ENCODE peak calls at places on chromosomes 16 and 17, in seven cellular contexts. One of them, this sample, is unnamed.

GRCh38 chr17:57145347-57145746 is 60.3 kb downstream of the AKAP1 start:
- DNase-seq in heart right ventricle: no peak
- DNase-seq in Karpas-422: no peak
- DNase-seq in NAMALWA: no peak
- DNase-seq in stimulated activated naive CD4-positive, alpha-beta T cell: no peak
- DNase-seq in brain microvascular endothelial cell: no peak
- DNase-seq in T-helper 2 cell: no peak
- DNase-seq in this sample: no peak

GRCh38 chr16:31120129-31120528 is 2.7 kb downstream of the KAT8 start:
- DNase-seq in NAMALWA: no peak
- DNase-seq in stimulated activated naive CD4-positive, alpha-beta T cell: no peak
- DNase-seq in Karpas-422: no peak
- DNase-seq in brain microvascular endothelial cell: no peak
- DNase-seq in T-helper 2 cell: no peak
- DNase-seq in heart right ventricle: no peak
- DNase-seq in this sample: no peak

GRCh38 chr17:68981288-68981687 is 26.1 kb upstream of the ABCA8 start:
- DNase-seq in heart right ventricle: peak
- DNase-seq in stimulated activated naive CD4-positive, alpha-beta T cell: no peak
- DNase-seq in T-helper 2 cell: no peak
- DNase-seq in NAMALWA: no peak
- DNase-seq in Karpas-422: no peak
- DNase-seq in brain microvascular endothelial cell: peak
- DNase-seq in this sample: peak

GRCh38 chr16:26981266-26981938 is 85.3 kb upstream of the C16orf82 start:
- DNase-seq in brain microvascular endothelial cell: peak
- DNase-seq in heart right ventricle: no peak
- DNase-seq in T-helper 2 cell: no peak
- DNase-seq in Karpas-422: no peak
- DNase-seq in stimulated activated naive CD4-positive, alpha-beta T cell: no peak
- DNase-seq in NAMALWA: no peak
- DNase-seq in this sample: no peak

GRCh38 chr17:73492802-73493139 is 151.5 kb downstream of the SDK2 start:
- DNase-seq in T-helper 2 cell: no peak
- DNase-seq in stimulated activated naive CD4-positive, alpha-beta T cell: no peak
- DNase-seq in NAMALWA: no peak
- DNase-seq in heart right ventricle: no peak
- DNase-seq in Karpas-422: no peak
- DNase-seq in brain microvascular endothelial cell: no peak
- DNase-seq in this sample: no peak

GRCh38 chr16:19366384-19366783 is 51.3 kb upstream of the TMC5 start:
- DNase-seq in T-helper 2 cell: no peak
- DNase-seq in stimulated activated naive CD4-positive, alpha-beta T cell: no peak
- DNase-seq in Karpas-422: no peak
- DNase-seq in NAMALWA: no peak
- DNase-seq in heart right ventricle: no peak
- DNase-seq in brain microvascular endothelial cell: no peak
- DNase-seq in this sample: no peak

GRCh38 chr16:85595812-85596495 is 17.2 kb upstream of the GSE1 start:
- DNase-seq in NAMALWA: no peak
- DNase-seq in T-helper 2 cell: no peak
- DNase-seq in brain microvascular endothelial cell: no peak
- DNase-seq in stimulated activated naive CD4-positive, alpha-beta T cell: no peak
- DNase-seq in Karpas-422: no peak
- DNase-seq in heart right ventricle: no peak
- DNase-seq in this sample: no peak

GRCh38 chr16:27323781-27324561 is 10.2 kb downstream of the IL4R start:
- DNase-seq in Karpas-422: no peak
- DNase-seq in brain microvascular endothelial cell: no peak
- DNase-seq in heart right ventricle: no peak
- DNase-seq in NAMALWA: no peak
- DNase-seq in stimulated activated naive CD4-positive, alpha-beta T cell: no peak
- DNase-seq in T-helper 2 cell: no peak
- DNase-seq in this sample: no peak

GRCh38 chr16:66719246-66719645 is 22.7 kb upstream of the CMTM4 start:
- DNase-seq in heart right ventricle: no peak
- DNase-seq in NAMALWA: no peak
- DNase-seq in brain microvascular endothelial cell: no peak
- DNase-seq in stimulated activated naive CD4-positive, alpha-beta T cell: no peak
- DNase-seq in Karpas-422: no peak
- DNase-seq in T-helper 2 cell: no peak
- DNase-seq in this sample: no peak

GRCh38 chr16:50323335-50324011 is 45.3 kb downstream of the BRD7 start:
- DNase-seq in Karpas-422: no peak
- DNase-seq in T-helper 2 cell: peak
- DNase-seq in stimulated activated naive CD4-positive, alpha-beta T cell: peak
- DNase-seq in heart right ventricle: no peak
- DNase-seq in brain microvascular endothelial cell: peak
- DNase-seq in NAMALWA: peak
- DNase-seq in this sample: peak

GRCh38 chr17:7816926-7817642 is 16.9 kb upstream of the KDM6B start:
- DNase-seq in stimulated activated naive CD4-positive, alpha-beta T cell: no peak
- DNase-seq in Karpas-422: no peak
- DNase-seq in brain microvascular endothelial cell: no peak
- DNase-seq in NAMALWA: no peak
- DNase-seq in T-helper 2 cell: no peak
- DNase-seq in heart right ventricle: no peak
- DNase-seq in this sample: no peak

GRCh38 chr16:80940069-80940856 is 66.4 kb downstream of the CMC2 start:
- DNase-seq in brain microvascular endothelial cell: no peak
- DNase-seq in heart right ventricle: no peak
- DNase-seq in NAMALWA: no peak
- DNase-seq in T-helper 2 cell: no peak
- DNase-seq in Karpas-422: no peak
- DNase-seq in stimulated activated naive CD4-positive, alpha-beta T cell: no peak
- DNase-seq in this sample: no peak

GRCh38 chr17:5500247-5500803 is 14.0 kb downstream of the MIS12 start:
- DNase-seq in T-helper 2 cell: no peak
- DNase-seq in NAMALWA: no peak
- DNase-seq in stimulated activated naive CD4-positive, alpha-beta T cell: no peak
- DNase-seq in Karpas-422: no peak
- DNase-seq in brain microvascular endothelial cell: no peak
- DNase-seq in heart right ventricle: no peak
- DNase-seq in this sample: no peak

GRCh38 chr17:49978501-49978900 is 9.5 kb downstream of the DLX4 start:
- DNase-seq in T-helper 2 cell: no peak
- DNase-seq in heart right ventricle: no peak
- DNase-seq in brain microvascular endothelial cell: no peak
- DNase-seq in stimulated activated naive CD4-positive, alpha-beta T cell: no peak
- DNase-seq in NAMALWA: no peak
- DNase-seq in Karpas-422: no peak
- DNase-seq in this sample: peak

GRCh38 chr16:54026456-54026855 is 260.1 kb downstream of the IRX3 start:
- DNase-seq in brain microvascular endothelial cell: no peak
- DNase-seq in T-helper 2 cell: no peak
- DNase-seq in Karpas-422: no peak
- DNase-seq in stimulated activated naive CD4-positive, alpha-beta T cell: no peak
- DNase-seq in NAMALWA: no peak
- DNase-seq in heart right ventricle: no peak
- DNase-seq in this sample: no peak

GRCh38 chr16:13953501-13953900 is 33.5 kb downstream of the ERCC4 start:
- DNase-seq in heart right ventricle: no peak
- DNase-seq in brain microvascular endothelial cell: no peak
- DNase-seq in Karpas-422: no peak
- DNase-seq in NAMALWA: no peak
- DNase-seq in stimulated activated naive CD4-positive, alpha-beta T cell: no peak
- DNase-seq in T-helper 2 cell: no peak
- DNase-seq in this sample: no peak

GRCh38 chr16:88540346-88540977 is 29.7 kb upstream of the ZC3H18 start:
- DNase-seq in NAMALWA: no peak
- DNase-seq in Karpas-422: no peak
- DNase-seq in heart right ventricle: no peak
- DNase-seq in stimulated activated naive CD4-positive, alpha-beta T cell: no peak
- DNase-seq in brain microvascular endothelial cell: no peak
- DNase-seq in T-helper 2 cell: no peak
- DNase-seq in this sample: no peak

GRCh38 chr17:80081596-80081995 is 19.8 kb upstream of the GAA start:
- DNase-seq in heart right ventricle: no peak
- DNase-seq in NAMALWA: no peak
- DNase-seq in stimulated activated naive CD4-positive, alpha-beta T cell: no peak
- DNase-seq in T-helper 2 cell: no peak
- DNase-seq in Karpas-422: no peak
- DNase-seq in brain microvascular endothelial cell: no peak
- DNase-seq in this sample: no peak

GRCh38 chr16:11914759-11915643 is 755 bp downstream of the GSPT1 start:
- DNase-seq in brain microvascular endothelial cell: peak
- DNase-seq in T-helper 2 cell: peak
- DNase-seq in Karpas-422: peak
- DNase-seq in heart right ventricle: peak
- DNase-seq in NAMALWA: peak
- DNase-seq in stimulated activated naive CD4-positive, alpha-beta T cell: peak
- DNase-seq in this sample: peak

GRCh38 chr17:35449371-35449931 is 885 bp upstream of the SLFN13 start:
- DNase-seq in Karpas-422: no peak
- DNase-seq in heart right ventricle: peak
- DNase-seq in brain microvascular endothelial cell: no peak
- DNase-seq in NAMALWA: no peak
- DNase-seq in stimulated activated naive CD4-positive, alpha-beta T cell: no peak
- DNase-seq in T-helper 2 cell: no peak
- DNase-seq in this sample: no peak

GRCh38 chr17:58873926-58874325 is 118.3 kb downstream of the PPM1E start:
- DNase-seq in T-helper 2 cell: no peak
- DNase-seq in heart right ventricle: no peak
- DNase-seq in brain microvascular endothelial cell: no peak
- DNase-seq in stimulated activated naive CD4-positive, alpha-beta T cell: no peak
- DNase-seq in Karpas-422: no peak
- DNase-seq in NAMALWA: no peak
- DNase-seq in this sample: no peak

GRCh38 chr17:72764632-72765041 is 327.9 kb downstream of the SLC39A11 start:
- DNase-seq in stimulated activated naive CD4-positive, alpha-beta T cell: no peak
- DNase-seq in NAMALWA: no peak
- DNase-seq in T-helper 2 cell: no peak
- DNase-seq in brain microvascular endothelial cell: peak
- DNase-seq in Karpas-422: no peak
- DNase-seq in heart right ventricle: no peak
- DNase-seq in this sample: no peak

GRCh38 chr16:58026139-58026704 is 668 bp downstream of the MMP15 start:
- DNase-seq in NAMALWA: no peak
- DNase-seq in stimulated activated naive CD4-positive, alpha-beta T cell: no peak
- DNase-seq in Karpas-422: peak
- DNase-seq in brain microvascular endothelial cell: peak
- DNase-seq in T-helper 2 cell: peak
- DNase-seq in heart right ventricle: no peak
- DNase-seq in this sample: peak

GRCh38 chr16:29111421-29111820 is 126.6 kb downstream of the LAT start:
- DNase-seq in brain microvascular endothelial cell: no peak
- DNase-seq in NAMALWA: no peak
- DNase-seq in Karpas-422: no peak
- DNase-seq in stimulated activated naive CD4-positive, alpha-beta T cell: no peak
- DNase-seq in T-helper 2 cell: no peak
- DNase-seq in heart right ventricle: no peak
- DNase-seq in this sample: no peak

GRCh38 chr16:35210681-35211433 is 1751.4 kb downstream of the TP53TG3F start:
- DNase-seq in stimulated activated naive CD4-positive, alpha-beta T cell: no peak
- DNase-seq in T-helper 2 cell: no peak
- DNase-seq in NAMALWA: no peak
- DNase-seq in heart right ventricle: no peak
- DNase-seq in brain microvascular endothelial cell: no peak
- DNase-seq in Karpas-422: no peak
- DNase-seq in this sample: no peak

GRCh38 chr16:9680021-9680655 is 502.1 kb downstream of the GRIN2A start:
- DNase-seq in T-helper 2 cell: no peak
- DNase-seq in brain microvascular endothelial cell: no peak
- DNase-seq in heart right ventricle: no peak
- DNase-seq in NAMALWA: peak
- DNase-seq in Karpas-422: no peak
- DNase-seq in stimulated activated naive CD4-positive, alpha-beta T cell: no peak
- DNase-seq in this sample: no peak

GRCh38 chr17:49707246-49707607 is 537 bp downstream of the SLC35B1 start:
- DNase-seq in Karpas-422: peak
- DNase-seq in NAMALWA: peak
- DNase-seq in heart right ventricle: no peak
- DNase-seq in stimulated activated naive CD4-positive, alpha-beta T cell: peak
- DNase-seq in brain microvascular endothelial cell: no peak
- DNase-seq in T-helper 2 cell: peak
- DNase-seq in this sample: peak

This sample was measured in OCI-M1.